ENCODE peak calls at places on chromosome 18, in four cellular contexts. E is left ventricle myocardium superior, R is COLO829, X is Caco-2. N is an unnamed sample.

GRCh38 chr18:58005036-58005435 is 39.0 kb upstream of the NEDD4L start:
- DNase-seq in E (no peak), R (no peak), X (no peak), N (no peak)

GRCh38 chr18:11672846-11673454 is 16.1 kb upstream of the GNAL start:
- DNase-seq in E (no peak), R (no peak), X (no peak), N (no peak)

GRCh38 chr18:57027190-57027708 is 119.6 kb upstream of the BOD1L2 start:
- DNase-seq in E (no peak), R (no peak), X (no peak), N (no peak)

GRCh38 chr18:74896390-74896991 is 298.8 kb downstream of the ZNF407 start:
- DNase-seq in E (peak), R (no peak), X (peak), N (no peak)

GRCh38 chr18:36420826-36421225 is 123.3 kb downstream of the FHOD3 start:
- DNase-seq in E (no peak), R (no peak), X (no peak), N (no peak)

GRCh38 chr18:74898965-74899364 is 301.3 kb downstream of the ZNF407 start:
- DNase-seq in E (no peak), R (peak), X (no peak), N (peak)

GRCh38 chr18:25832008-25832604 is 258.3 kb downstream of the SS18 start:
- DNase-seq in E (peak), R (peak), X (peak), N (peak)

GRCh38 chr18:57581301-57581934 is 5.1 kb downstream of the FECH start:
- DNase-seq in E (no peak), R (no peak), X (no peak), N (peak)

GRCh38 chr18:6412933-6413472 is 1.7 kb downstream of the L3MBTL4 start:
- DNase-seq in E (no peak), R (no peak), X (no peak), N (no peak)

GRCh38 chr18:46481048-46481846 is 175.8 kb downstream of the LOXHD1 start:
- DNase-seq in E (no peak), R (peak), X (peak), N (no peak)

GRCh38 chr18:70121842-70122241 is 83.6 kb downstream of the RTTN start:
- DNase-seq in E (no peak), R (no peak), X (no peak), N (no peak)

GRCh38 chr18:9918016-9918680 is 4.3 kb downstream of the VAPA start:
- DNase-seq in E (no peak), R (peak), X (no peak), N (peak)

GRCh38 chr18:62663731-62664336 is 51.5 kb upstream of the PHLPP1 start:
- DNase-seq in E (no peak), R (peak), X (no peak), N (peak)

GRCh38 chr18:9017170-9017899 is 85.2 kb upstream of the NDUFV2 start:
- DNase-seq in E (peak), R (peak), X (no peak), N (peak)

GRCh38 chr18:13141209-13141608 is 77.4 kb upstream of the LDLRAD4 start:
- DNase-seq in E (no peak), R (no peak), X (no peak), N (no peak)

GRCh38 chr18:63477972-63478371 is 1.2 kb downstream of the SERPINB5 start:
- DNase-seq in E (no peak), R (no peak), X (no peak), N (no peak)

GRCh38 chr18:45839415-45840395 is 14.2 kb downstream of the SIGLEC15 start:
- DNase-seq in E (no peak), R (no peak), X (peak), N (no peak)

GRCh38 chr18:45330170-45330594 is 285.1 kb upstream of the SLC14A2 start:
- DNase-seq in E (no peak), R (no peak), X (no peak), N (no peak)

GRCh38 chr18:48402953-48403352 is 6.2 kb downstream of the ZBTB7C start:
- DNase-seq in E (peak), R (no peak), X (no peak), N (no peak)

GRCh38 chr18:44936485-44936884 is 255.8 kb downstream of the SETBP1 start:
- DNase-seq in E (peak), R (no peak), X (no peak), N (no peak)

GRCh38 chr18:46406539-46406932 is 250.5 kb downstream of the LOXHD1 start:
- DNase-seq in E (no peak), R (no peak), X (no peak), N (no peak)

GRCh38 chr18:10524507-10525425 is 1.1 kb upstream of the NAPG start:
- DNase-seq in E (no peak), R (no peak), X (no peak), N (no peak)

GRCh38 chr18:48605408-48605845 is 66.6 kb downstream of the CTIF start:
- DNase-seq in E (no peak), R (no peak), X (peak), N (no peak)

GRCh38 chr18:25538175-25538922 is 186.4 kb upstream of the ZNF521 start:
- DNase-seq in E (no peak), R (no peak), X (no peak), N (no peak)

GRCh38 chr18:9751371-9752031 is 43.4 kb downstream of the RAB31 start:
- DNase-seq in E (no peak), R (no peak), X (no peak), N (no peak)

GRCh38 chr18:11529081-11529480 is 80.3 kb upstream of the SLC35G4 start:
- DNase-seq in E (no peak), R (no peak), X (no peak), N (no peak)

GRCh38 chr18:45254683-45255082 is 360.6 kb upstream of the SLC14A2 start:
- DNase-seq in E (peak), R (no peak), X (no peak), N (no peak)

N was measured in foreskin melanocyte.